ENCODE peak calls at places on chromosomes 6 and 20, in six cellular contexts. C is heart right ventricle, G is uterus, Q is hepatocyte, A is fibroblast of lung, R is neural progenitor cell. N is an unnamed sample. For H3K4me1, the result is how much of the 10 kb centered on the place peaks cover.

GRCh38 chr6:41675176-41675767 is 37.0 kb downstream of the MDFI start:
- DNase-seq in C (no peak), G (no peak), Q (no peak), A (no peak), R (no peak), N (no peak)

GRCh38 chr6:53673138-53673801 is 7.7 kb upstream of the KLHL31 start:
- DNase-seq in C (no peak), G (no peak), Q (peak), A (peak), R (no peak), N (peak)

GRCh38 chr6:167956983-167957492 is 40.4 kb upstream of the KIF25 start:
- DNase-seq in C (no peak), G (no peak), Q (peak), A (no peak), R (no peak), N (no peak)

GRCh38 chr6:13419826-13420225 is 67.6 kb downstream of the GFOD1 start:
- DNase-seq in C (no peak), G (no peak), Q (no peak), A (no peak), R (no peak), N (no peak)

GRCh38 chr6:85580878-85581267 is 12.8 kb downstream of the SNX14 start:
- DNase-seq in C (peak), G (no peak), Q (peak), A (peak), R (no peak), N (peak)

GRCh38 chr6:94401311-94401710 is 982.0 kb upstream of the EPHA7 start:
- DNase-seq in C (no peak), G (no peak), Q (no peak), A (no peak), R (no peak), N (no peak)

GRCh38 chr20:61299088-61299487 is 47.0 kb downstream of the CDH4 start:
- DNase-seq in C (no peak), G (no peak), Q (no peak), A (no peak), R (no peak), N (no peak)

GRCh38 chr6:56933650-56934049 is 21.3 kb upstream of the BEND6 start:
- DNase-seq in C (no peak), G (no peak), Q (no peak), A (peak), R (no peak), N (no peak)

GRCh38 chr20:35503841-35504460 is 25.5 kb downstream of the C20orf173 start:
- DNase-seq in C (no peak), G (peak), Q (no peak), A (peak), R (no peak), N (peak)

GRCh38 chr6:44466955-44467354 is 79.4 kb downstream of the CDC5L start:
- DNase-seq in C (no peak), G (no peak), Q (no peak), A (no peak), R (no peak), N (no peak)

GRCh38 chr6:45710304-45710821 is 305.3 kb downstream of the CLIC5 start:
- DNase-seq in C (no peak), G (no peak), Q (peak), A (peak), R (no peak), N (no peak)

GRCh38 chr6:29919506-29919905 is 22.8 kb upstream of the HLA-A start:
- DNase-seq in C (no peak), G (no peak), Q (no peak), A (no peak), R (no peak), N (no peak)

GRCh38 chr6:29916741-29917140 is 25.6 kb upstream of the HLA-A start:
- DNase-seq in C (no peak), G (no peak), Q (no peak), A (no peak), R (no peak), N (no peak)

GRCh38 chr6:29912840-29913239 is 29.5 kb upstream of the HLA-A start:
- DNase-seq in C (no peak), G (no peak), Q (no peak), A (no peak), R (no peak), N (no peak)

GRCh38 chr6:29917843-29918242 is 24.5 kb upstream of the HLA-A start:
- DNase-seq in C (no peak), G (no peak), Q (no peak), A (no peak), R (no peak), N (no peak)
- TF ChIP-seq CTCF in C (no peak), G (no peak), Q (no peak), A (no peak), R (no peak), N (no peak)

DNA sequence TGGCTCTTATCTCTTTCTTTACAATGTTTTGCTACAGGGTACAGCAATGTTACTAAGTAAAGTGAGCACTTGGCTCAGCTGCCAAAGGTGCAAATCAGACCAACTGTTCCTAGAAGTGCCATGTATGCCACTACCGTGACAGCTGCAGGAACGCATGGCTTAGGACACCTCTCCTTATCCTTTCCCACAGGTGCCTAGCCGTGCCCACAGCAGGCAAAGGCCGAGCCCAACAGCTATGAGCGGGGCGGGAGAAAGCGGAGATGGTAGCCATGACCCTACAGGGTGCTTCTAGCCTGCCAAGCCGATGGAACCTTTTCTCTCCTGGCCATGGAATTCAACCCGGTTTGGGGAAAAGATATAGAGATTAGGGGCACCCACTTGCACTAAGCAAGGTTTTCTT is 97.1 kb downstream of the FAXC start:
- DNase-seq in C (no peak), G (no peak), Q (no peak), A (no peak), R (no peak), N (no peak)
- H3K4me1 ChIP-seq in C (under half), G (under half), Q (under half), A (under half), R (under half), N (under half)

DNA sequence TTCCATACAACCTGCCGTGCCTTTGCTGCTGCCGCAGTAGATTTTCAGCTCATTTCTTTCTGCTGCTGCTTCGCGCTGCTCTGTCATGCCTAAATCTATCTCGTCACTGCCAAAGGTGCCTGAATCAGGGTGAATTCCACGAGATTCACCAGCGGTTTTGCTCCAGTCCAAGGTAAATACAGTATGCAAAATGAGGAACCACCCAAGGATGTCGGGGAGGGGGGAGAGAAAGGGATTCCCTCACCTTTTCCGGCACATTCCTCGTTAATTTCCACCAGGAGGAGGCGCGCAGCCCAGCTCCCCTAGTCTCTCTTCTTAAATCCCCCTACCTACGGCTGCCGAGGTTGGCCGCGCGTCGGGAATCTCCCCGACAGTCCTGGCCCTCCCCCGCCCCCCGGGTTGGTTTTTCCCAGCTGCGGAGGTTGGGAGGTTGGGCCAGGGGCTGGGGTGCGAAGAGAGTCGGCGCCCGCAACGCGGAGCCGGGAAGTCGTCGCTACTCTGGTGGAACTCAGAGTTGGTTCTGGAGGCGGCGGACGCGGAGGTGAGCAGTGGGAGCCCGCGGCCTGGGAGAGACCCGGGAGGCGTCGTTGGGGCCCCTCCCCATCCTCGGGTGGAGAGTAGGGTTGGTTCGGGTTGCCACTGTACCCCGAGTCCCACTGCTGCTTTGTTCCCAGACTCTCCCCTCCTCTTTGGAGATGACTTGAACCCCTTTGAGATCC is at the start of gene TPBG:
- DNase-seq in C (peak), G (peak), Q (peak), A (peak), R (peak), N (peak)
- TF ChIP-seq CTCF in C (no peak), G (peak), Q (peak), A (peak), R (peak), N (no peak)

DNA sequence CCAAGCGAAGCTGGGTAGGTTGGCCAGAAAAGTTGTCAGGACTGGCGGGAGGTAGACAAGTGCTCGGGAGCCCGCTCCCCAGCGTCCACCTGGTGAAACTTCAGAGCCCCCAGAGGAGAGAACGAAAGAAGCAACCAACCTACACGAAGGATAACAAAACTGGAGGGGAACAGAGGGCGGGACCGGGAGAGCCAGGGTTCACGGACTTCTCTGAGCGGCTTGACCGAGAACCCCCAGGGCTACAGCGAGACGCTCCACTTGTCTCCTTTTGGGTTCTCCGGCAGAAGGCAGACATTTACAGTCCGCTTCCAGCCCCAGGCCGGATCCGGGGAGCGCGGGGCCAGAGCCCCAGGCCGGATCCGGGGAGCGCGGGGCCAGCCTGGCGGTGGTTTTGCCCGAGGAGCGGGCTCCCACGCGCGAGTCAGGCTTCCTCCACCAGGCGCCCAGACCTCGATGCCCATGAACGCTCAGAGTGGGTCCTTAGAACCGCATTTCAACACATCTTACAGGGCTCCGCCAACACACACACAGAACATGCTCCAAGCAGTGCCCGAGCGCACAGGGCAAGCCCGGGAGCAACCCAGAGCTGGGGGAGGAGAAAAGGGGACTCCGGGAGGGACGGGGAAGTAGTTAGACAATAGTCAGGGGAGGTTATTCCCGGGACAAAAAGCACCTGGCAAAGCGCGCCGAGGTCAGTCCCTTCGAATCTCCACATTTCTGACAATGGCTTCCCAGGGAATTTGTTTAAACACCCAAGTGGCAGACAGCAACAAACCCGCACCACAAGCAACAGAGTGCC is 1.1 kb downstream of the PTPRK start:
- DNase-seq in C (peak), G (peak), Q (peak), A (peak), R (peak), N (peak)
- H3K4me1 ChIP-seq in C (under half), G (under half), Q (under half), A (under half), R (under half), N (under half)

GRCh38 chr20:58402305-58402704 is 13.3 kb downstream of the VAPB start:
- DNase-seq in C (no peak), G (no peak), Q (no peak), A (no peak), R (no peak), N (no peak)
- TF ChIP-seq CTCF in C (no peak), G (no peak), Q (no peak), A (no peak), R (no peak), N (no peak)